ENCODE peak calls at places on chromosomes 16 and 17, in ten cellular contexts. One of them, this sample, is unnamed.

GRCh38 chr16:4734730-4735575 is 616 bp downstream of the DNAAF8 start:
- DNase-seq in body of pancreas: peak
- DNase-seq in activated CD4-positive, alpha-beta T cell treated with anti-CD3 and anti-CD28 coated beads, Interleukin-2, amount 50 U/mL, for 1 hour: peak
- DNase-seq in activated B cell treated with CpG ODN at 0.5 μM for 24 hours: peak
- DNase-seq in head of caudate nucleus: peak
- DNase-seq in stimulated activated CD4-positive, alpha-beta T cell treated with anti-CD3 and anti-CD28 coated beads, Interleukin-1b, Interleukin-23, amount 100 ng/mL, for 4 hours: peak
- DNase-seq in activated CD8-positive, alpha-beta T cell treated with anti-CD3 and anti-CD28 coated beads, Interleukin-2, amount 10 ng/mL, durations not matched to agents 7 days and 5 days: peak
- DNase-seq in NCI-H1930: peak
- DNase-seq in ELF-1: peak
- DNase-seq in LoVo: peak
- DNase-seq in this sample: peak

GRCh38 chr17:79366988-79367571 is 243.8 kb downstream of the RBFOX3 start:
- DNase-seq in body of pancreas: no peak
- DNase-seq in activated CD4-positive, alpha-beta T cell treated with anti-CD3 and anti-CD28 coated beads, Interleukin-2, amount 50 U/mL, for 1 hour: no peak
- DNase-seq in activated B cell treated with CpG ODN at 0.5 μM for 24 hours: no peak
- DNase-seq in head of caudate nucleus: no peak
- DNase-seq in stimulated activated CD4-positive, alpha-beta T cell treated with anti-CD3 and anti-CD28 coated beads, Interleukin-1b, Interleukin-23, amount 100 ng/mL, for 4 hours: no peak
- DNase-seq in activated CD8-positive, alpha-beta T cell treated with anti-CD3 and anti-CD28 coated beads, Interleukin-2, amount 10 ng/mL, durations not matched to agents 7 days and 5 days: no peak
- DNase-seq in NCI-H1930: no peak
- DNase-seq in ELF-1: no peak
- DNase-seq in LoVo: no peak
- DNase-seq in this sample: no peak

GRCh38 chr16:56830669-56831068 is 34.3 kb upstream of the SLC12A3 start:
- DNase-seq in body of pancreas: no peak
- DNase-seq in activated CD4-positive, alpha-beta T cell treated with anti-CD3 and anti-CD28 coated beads, Interleukin-2, amount 50 U/mL, for 1 hour: no peak
- DNase-seq in activated B cell treated with CpG ODN at 0.5 μM for 24 hours: no peak
- DNase-seq in head of caudate nucleus: no peak
- DNase-seq in stimulated activated CD4-positive, alpha-beta T cell treated with anti-CD3 and anti-CD28 coated beads, Interleukin-1b, Interleukin-23, amount 100 ng/mL, for 4 hours: no peak
- DNase-seq in activated CD8-positive, alpha-beta T cell treated with anti-CD3 and anti-CD28 coated beads, Interleukin-2, amount 10 ng/mL, durations not matched to agents 7 days and 5 days: no peak
- DNase-seq in NCI-H1930: no peak
- DNase-seq in ELF-1: no peak
- DNase-seq in LoVo: no peak
- DNase-seq in this sample: no peak

GRCh38 chr17:2049333-2050245 is 5.3 kb upstream of the HIC1 start:
- DNase-seq in body of pancreas: peak
- DNase-seq in activated CD4-positive, alpha-beta T cell treated with anti-CD3 and anti-CD28 coated beads, Interleukin-2, amount 50 U/mL, for 1 hour: peak
- DNase-seq in activated B cell treated with CpG ODN at 0.5 μM for 24 hours: peak
- DNase-seq in head of caudate nucleus: peak
- DNase-seq in stimulated activated CD4-positive, alpha-beta T cell treated with anti-CD3 and anti-CD28 coated beads, Interleukin-1b, Interleukin-23, amount 100 ng/mL, for 4 hours: peak
- DNase-seq in activated CD8-positive, alpha-beta T cell treated with anti-CD3 and anti-CD28 coated beads, Interleukin-2, amount 10 ng/mL, durations not matched to agents 7 days and 5 days: peak
- DNase-seq in NCI-H1930: peak
- DNase-seq in ELF-1: peak
- DNase-seq in LoVo: peak
- DNase-seq in this sample: peak

GRCh38 chr17:49472527-49472926 is 22.6 kb upstream of the NGFR start:
- DNase-seq in body of pancreas: no peak
- DNase-seq in activated CD4-positive, alpha-beta T cell treated with anti-CD3 and anti-CD28 coated beads, Interleukin-2, amount 50 U/mL, for 1 hour: no peak
- DNase-seq in activated B cell treated with CpG ODN at 0.5 μM for 24 hours: no peak
- DNase-seq in head of caudate nucleus: no peak
- DNase-seq in stimulated activated CD4-positive, alpha-beta T cell treated with anti-CD3 and anti-CD28 coated beads, Interleukin-1b, Interleukin-23, amount 100 ng/mL, for 4 hours: no peak
- DNase-seq in activated CD8-positive, alpha-beta T cell treated with anti-CD3 and anti-CD28 coated beads, Interleukin-2, amount 10 ng/mL, durations not matched to agents 7 days and 5 days: no peak
- DNase-seq in NCI-H1930: no peak
- DNase-seq in ELF-1: no peak
- DNase-seq in LoVo: no peak
- DNase-seq in this sample: no peak

GRCh38 chr16:30656388-30656787 is 1.8 kb upstream of the FBRS start:
- DNase-seq in body of pancreas: no peak
- DNase-seq in activated CD4-positive, alpha-beta T cell treated with anti-CD3 and anti-CD28 coated beads, Interleukin-2, amount 50 U/mL, for 1 hour: no peak
- DNase-seq in activated B cell treated with CpG ODN at 0.5 μM for 24 hours: no peak
- DNase-seq in head of caudate nucleus: no peak
- DNase-seq in stimulated activated CD4-positive, alpha-beta T cell treated with anti-CD3 and anti-CD28 coated beads, Interleukin-1b, Interleukin-23, amount 100 ng/mL, for 4 hours: no peak
- DNase-seq in activated CD8-positive, alpha-beta T cell treated with anti-CD3 and anti-CD28 coated beads, Interleukin-2, amount 10 ng/mL, durations not matched to agents 7 days and 5 days: no peak
- DNase-seq in NCI-H1930: no peak
- DNase-seq in ELF-1: no peak
- DNase-seq in LoVo: no peak
- DNase-seq in this sample: no peak

GRCh38 chr17:82619211-82619610 is 29.0 kb downstream of the WDR45B start:
- DNase-seq in body of pancreas: no peak
- DNase-seq in activated CD4-positive, alpha-beta T cell treated with anti-CD3 and anti-CD28 coated beads, Interleukin-2, amount 50 U/mL, for 1 hour: no peak
- DNase-seq in activated B cell treated with CpG ODN at 0.5 μM for 24 hours: no peak
- DNase-seq in head of caudate nucleus: no peak
- DNase-seq in stimulated activated CD4-positive, alpha-beta T cell treated with anti-CD3 and anti-CD28 coated beads, Interleukin-1b, Interleukin-23, amount 100 ng/mL, for 4 hours: no peak
- DNase-seq in activated CD8-positive, alpha-beta T cell treated with anti-CD3 and anti-CD28 coated beads, Interleukin-2, amount 10 ng/mL, durations not matched to agents 7 days and 5 days: no peak
- DNase-seq in NCI-H1930: no peak
- DNase-seq in ELF-1: no peak
- DNase-seq in LoVo: no peak
- DNase-seq in this sample: no peak

GRCh38 chr16:86398622-86399021 is 111.7 kb upstream of the FOXF1 start:
- DNase-seq in body of pancreas: no peak
- DNase-seq in activated CD4-positive, alpha-beta T cell treated with anti-CD3 and anti-CD28 coated beads, Interleukin-2, amount 50 U/mL, for 1 hour: no peak
- DNase-seq in activated B cell treated with CpG ODN at 0.5 μM for 24 hours: no peak
- DNase-seq in head of caudate nucleus: peak
- DNase-seq in stimulated activated CD4-positive, alpha-beta T cell treated with anti-CD3 and anti-CD28 coated beads, Interleukin-1b, Interleukin-23, amount 100 ng/mL, for 4 hours: no peak
- DNase-seq in activated CD8-positive, alpha-beta T cell treated with anti-CD3 and anti-CD28 coated beads, Interleukin-2, amount 10 ng/mL, durations not matched to agents 7 days and 5 days: no peak
- DNase-seq in NCI-H1930: no peak
- DNase-seq in ELF-1: no peak
- DNase-seq in LoVo: no peak
- DNase-seq in this sample: no peak

This sample was measured in G401.